ENCODE peak calls at places on chromosomes 3 and 15, in seven cellular contexts. K, N, F, W, U, M and Z are unnamed samples.

GRCh38 chr15:75720787-75721461 is 8.3 kb upstream of the CSPG4 start:
- DNase-seq in N (peak), M (peak), K (no peak), W (no peak), F (peak), U (peak), Z (no peak)

GRCh38 chr3:132293231-132293630 is 24.0 kb upstream of the ACP3 start:
- DNase-seq in W (no peak), F (no peak), M (no peak), U (no peak), K (no peak), N (no peak), Z (no peak)

GRCh38 chr3:16290827-16291196 is 25.8 kb downstream of the OXNAD1 start:
- DNase-seq in N (no peak), W (no peak), U (no peak), F (no peak), M (no peak), K (no peak), Z (no peak)

GRCh38 chr3:132655471-132655870 is 4.1 kb downstream of the ACAD11 start:
- DNase-seq in N (no peak), M (no peak), K (no peak), W (no peak), U (no peak), F (no peak), Z (no peak)

GRCh38 chr3:150158974-150159625 is 188.4 kb upstream of the PFN2 start:
- DNase-seq in N (no peak), W (no peak), M (no peak), K (no peak), F (no peak), U (no peak), Z (no peak)

GRCh38 chr3:43913549-43913948 is 222.8 kb downstream of the ABHD5 start:
- DNase-seq in M (no peak), F (no peak), N (no peak), U (no peak), K (no peak), W (no peak), Z (no peak)

GRCh38 chr3:52341123-52341522 is 25.0 kb downstream of the DNAH1 start:
- DNase-seq in U (no peak), W (no peak), M (peak), K (no peak), N (no peak), F (no peak), Z (no peak)

GRCh38 chr3:20340324-20340928 is 154.4 kb upstream of the SGO1 start:
- DNase-seq in N (peak), W (peak), K (peak), M (peak), U (peak), F (peak), Z (peak)

GRCh38 chr3:157238527-157238926 is 78.6 kb upstream of the CCNL1 start:
- DNase-seq in W (no peak), N (no peak), K (no peak), M (no peak), F (no peak), U (no peak), Z (no peak)

GRCh38 chr15:68565701-68566100 is 13.1 kb upstream of the CORO2B start:
- DNase-seq in W (no peak), M (no peak), N (no peak), K (no peak), F (no peak), U (no peak), Z (no peak)

DNA sequence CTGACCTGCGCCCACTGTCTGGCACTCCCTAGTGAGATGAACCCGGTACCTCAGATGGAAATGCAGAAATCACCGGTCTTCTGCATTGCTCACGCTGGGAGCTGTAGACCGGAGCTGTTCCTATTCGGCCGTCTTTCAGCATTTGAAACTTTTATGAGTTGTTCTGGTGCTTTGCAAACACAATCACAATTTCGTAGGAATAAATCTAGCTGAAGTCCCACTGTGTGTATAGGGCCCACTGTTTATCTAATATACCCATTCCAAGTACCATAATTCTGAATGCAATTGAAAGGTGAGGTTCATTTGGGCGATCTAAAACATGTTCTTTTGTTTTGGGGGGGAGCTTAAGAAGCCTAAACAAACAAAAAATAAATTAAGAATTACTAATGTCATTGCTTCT is 572.1 kb downstream of the FGF12 start:
- DNase-seq in K (no peak), U (no peak), N (no peak), W (no peak), M (no peak), F (no peak), Z (no peak)
- H3K4me3 ChIP-seq in K (no peak), U (no peak), N (no peak), W (no peak), M (peak), F (peak), Z (peak)

GRCh38 chr15:80844011-80844732 is 65.0 kb downstream of the CEMIP start:
- DNase-seq in F (no peak), K (peak), U (no peak), N (no peak), M (no peak), W (no peak), Z (peak)
- H3K27ac ChIP-seq in F (no peak), K (peak), U (no peak), N (no peak), M (no peak), W (no peak), Z (peak)

GRCh38 chr15:81294501-81294850 is 29.5 kb downstream of the STARD5 start:
- DNase-seq in K (no peak), U (no peak), W (no peak), M (no peak), N (no peak), F (no peak), Z (no peak)

GRCh38 chr15:81291916-81292424 is 32.0 kb downstream of the STARD5 start:
- DNase-seq in U (no peak), M (no peak), N (no peak), F (no peak), W (no peak), K (no peak), Z (no peak)

GRCh38 chr15:81289910-81290309 is 34.0 kb downstream of the STARD5 start:
- DNase-seq in F (no peak), W (no peak), M (no peak), K (no peak), N (no peak), U (no peak), Z (no peak)

GRCh38 chr15:81293728-81294500 is 30.0 kb downstream of the STARD5 start:
- DNase-seq in U (no peak), W (no peak), N (peak), K (no peak), F (no peak), M (no peak), Z (no peak)

GRCh38 chr15:81292516-81293001 is 31.4 kb downstream of the STARD5 start:
- DNase-seq in K (no peak), F (no peak), N (peak), W (no peak), M (no peak), U (no peak), Z (no peak)
- H3K4me3 ChIP-seq in K (no peak), F (no peak), N (no peak), W (no peak), M (no peak), U (no peak), Z (no peak)

DNA sequence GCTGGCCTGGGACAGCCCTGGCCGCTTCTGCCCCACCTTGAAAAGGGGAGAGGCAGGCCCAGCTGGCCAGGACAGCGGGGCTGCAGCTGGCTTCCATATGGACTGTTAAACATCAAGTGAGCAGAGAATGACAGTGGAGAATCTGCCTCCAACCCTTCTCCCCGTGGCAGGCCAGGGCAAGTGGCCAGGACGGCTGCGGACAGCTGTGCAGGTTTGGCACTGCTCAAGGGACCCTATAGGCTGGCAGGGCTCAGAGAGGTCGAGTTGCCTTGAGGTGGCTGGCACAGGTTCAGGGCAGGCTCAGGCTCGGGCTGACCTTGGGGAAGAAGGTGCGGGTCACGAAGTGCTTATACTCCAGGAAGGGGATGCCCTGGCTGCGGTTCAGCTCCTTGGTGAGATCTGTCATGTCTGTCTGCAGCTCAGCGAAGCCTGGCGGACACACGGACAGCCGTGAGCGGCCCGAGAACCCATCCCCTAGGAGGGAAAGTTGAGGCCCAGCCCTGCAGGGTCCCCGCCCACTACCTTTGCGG is 24.3 kb downstream of the H1-8 start:
- DNase-seq in M (no peak), W (no peak), N (no peak), U (no peak), K (no peak), F (no peak), Z (no peak)
- H3K27ac ChIP-seq in M (peak), W (no peak), N (no peak), U (peak), K (no peak), F (no peak), Z (no peak)

GRCh38 chr3:152595975-152596832 is 238.7 kb upstream of the P2RY1 start:
- DNase-seq in K (peak), W (no peak), M (no peak), U (peak), F (peak), N (peak), Z (no peak)
- H3K4me3 ChIP-seq in K (no peak), W (no peak), M (no peak), U (no peak), F (no peak), N (peak), Z (no peak)

GRCh38 chr3:143157957-143158548 is 38.5 kb downstream of the CHST2 start:
- DNase-seq in W (no peak), U (no peak), N (no peak), F (no peak), K (no peak), M (no peak), Z (no peak)
- H3K27ac ChIP-seq in W (no peak), U (no peak), N (no peak), F (no peak), K (no peak), M (no peak), Z (no peak)